ENCODE peak calls at places on chromosome 12, in eight cellular contexts. One of them, this sample, is unnamed.

GRCh38 chr12:2539938-2540337 is 254.8 kb upstream of the FKBP4 start:
- DNase-seq in sciatic nerve: no peak
- DNase-seq in CD4-positive, alpha-beta memory T cell: no peak
- DNase-seq in occipital lobe: no peak
- DNase-seq in activated T-helper 9 cell treated with anti-CD3 and anti-CD28 coated beads, Interleukin-2, amount 50 U/mL, for 16 hours: no peak
- DNase-seq in HT1080: no peak
- DNase-seq in COR-L47: no peak
- DNase-seq in SK-N-MC: no peak
- DNase-seq in this sample: no peak

GRCh38 chr12:108792361-108793292 is 61.3 kb upstream of the CORO1C start:
- DNase-seq in COR-L47: no peak
- DNase-seq in sciatic nerve: no peak
- DNase-seq in CD4-positive, alpha-beta memory T cell: no peak
- DNase-seq in SK-N-MC: no peak
- DNase-seq in activated T-helper 9 cell treated with anti-CD3 and anti-CD28 coated beads, Interleukin-2, amount 50 U/mL, for 16 hours: no peak
- DNase-seq in HT1080: no peak
- DNase-seq in occipital lobe: no peak
- DNase-seq in this sample: no peak

GRCh38 chr12:64077922-64078321 is 144.2 kb downstream of the KICS2 start:
- DNase-seq in activated T-helper 9 cell treated with anti-CD3 and anti-CD28 coated beads, Interleukin-2, amount 50 U/mL, for 16 hours: no peak
- DNase-seq in COR-L47: no peak
- DNase-seq in SK-N-MC: no peak
- DNase-seq in HT1080: peak
- DNase-seq in CD4-positive, alpha-beta memory T cell: no peak
- DNase-seq in sciatic nerve: no peak
- DNase-seq in occipital lobe: no peak
- DNase-seq in this sample: no peak

GRCh38 chr12:98901189-98901588 is 256.1 kb downstream of the APAF1 start:
- DNase-seq in SK-N-MC: no peak
- DNase-seq in sciatic nerve: no peak
- DNase-seq in COR-L47: no peak
- DNase-seq in occipital lobe: no peak
- DNase-seq in CD4-positive, alpha-beta memory T cell: no peak
- DNase-seq in activated T-helper 9 cell treated with anti-CD3 and anti-CD28 coated beads, Interleukin-2, amount 50 U/mL, for 16 hours: no peak
- DNase-seq in HT1080: no peak
- DNase-seq in this sample: no peak

GRCh38 chr12:96034631-96035282 is 630 bp downstream of the LTA4H start:
- DNase-seq in occipital lobe: no peak
- DNase-seq in SK-N-MC: no peak
- DNase-seq in CD4-positive, alpha-beta memory T cell: no peak
- DNase-seq in COR-L47: peak
- DNase-seq in activated T-helper 9 cell treated with anti-CD3 and anti-CD28 coated beads, Interleukin-2, amount 50 U/mL, for 16 hours: no peak
- DNase-seq in sciatic nerve: peak
- DNase-seq in HT1080: no peak
- DNase-seq in this sample: no peak

GRCh38 chr12:119180380-119181040 is 1.8 kb downstream of the HSPB8 start:
- DNase-seq in sciatic nerve: peak
- DNase-seq in occipital lobe: peak
- DNase-seq in CD4-positive, alpha-beta memory T cell: no peak
- DNase-seq in HT1080: peak
- DNase-seq in activated T-helper 9 cell treated with anti-CD3 and anti-CD28 coated beads, Interleukin-2, amount 50 U/mL, for 16 hours: no peak
- DNase-seq in SK-N-MC: no peak
- DNase-seq in COR-L47: no peak
- DNase-seq in this sample: peak

GRCh38 chr12:70756118-70756517 is 118.9 kb upstream of the PTPRB start:
- DNase-seq in HT1080: peak
- DNase-seq in activated T-helper 9 cell treated with anti-CD3 and anti-CD28 coated beads, Interleukin-2, amount 50 U/mL, for 16 hours: no peak
- DNase-seq in SK-N-MC: no peak
- DNase-seq in occipital lobe: no peak
- DNase-seq in CD4-positive, alpha-beta memory T cell: no peak
- DNase-seq in sciatic nerve: no peak
- DNase-seq in COR-L47: no peak
- DNase-seq in this sample: peak

GRCh38 chr12:47812797-47813490 is 6.8 kb downstream of the HDAC7 start:
- DNase-seq in COR-L47: no peak
- DNase-seq in CD4-positive, alpha-beta memory T cell: peak
- DNase-seq in occipital lobe: peak
- DNase-seq in SK-N-MC: no peak
- DNase-seq in sciatic nerve: peak
- DNase-seq in HT1080: peak
- DNase-seq in activated T-helper 9 cell treated with anti-CD3 and anti-CD28 coated beads, Interleukin-2, amount 50 U/mL, for 16 hours: peak
- DNase-seq in this sample: peak

GRCh38 chr12:2345902-2346301 is 293.1 kb downstream of the CACNA1C start:
- DNase-seq in occipital lobe: no peak
- DNase-seq in COR-L47: no peak
- DNase-seq in activated T-helper 9 cell treated with anti-CD3 and anti-CD28 coated beads, Interleukin-2, amount 50 U/mL, for 16 hours: no peak
- DNase-seq in CD4-positive, alpha-beta memory T cell: no peak
- DNase-seq in HT1080: no peak
- DNase-seq in sciatic nerve: no peak
- DNase-seq in SK-N-MC: no peak
- DNase-seq in this sample: no peak

GRCh38 chr12:80814453-80814852 is 97.7 kb downstream of the MYF5 start:
- DNase-seq in CD4-positive, alpha-beta memory T cell: no peak
- DNase-seq in COR-L47: no peak
- DNase-seq in occipital lobe: no peak
- DNase-seq in activated T-helper 9 cell treated with anti-CD3 and anti-CD28 coated beads, Interleukin-2, amount 50 U/mL, for 16 hours: no peak
- DNase-seq in HT1080: no peak
- DNase-seq in SK-N-MC: no peak
- DNase-seq in sciatic nerve: no peak
- DNase-seq in this sample: no peak

GRCh38 chr12:50825372-50825838 is 17.3 kb upstream of the TMPRSS12 start:
- DNase-seq in HT1080: peak
- DNase-seq in COR-L47: peak
- DNase-seq in activated T-helper 9 cell treated with anti-CD3 and anti-CD28 coated beads, Interleukin-2, amount 50 U/mL, for 16 hours: no peak
- DNase-seq in SK-N-MC: peak
- DNase-seq in sciatic nerve: no peak
- DNase-seq in occipital lobe: no peak
- DNase-seq in CD4-positive, alpha-beta memory T cell: no peak
- DNase-seq in this sample: peak

GRCh38 chr12:120361506-120362208 is 7.3 kb downstream of the MSI1 start:
- DNase-seq in sciatic nerve: peak
- DNase-seq in SK-N-MC: peak
- DNase-seq in COR-L47: peak
- DNase-seq in activated T-helper 9 cell treated with anti-CD3 and anti-CD28 coated beads, Interleukin-2, amount 50 U/mL, for 16 hours: no peak
- DNase-seq in HT1080: no peak
- DNase-seq in CD4-positive, alpha-beta memory T cell: no peak
- DNase-seq in occipital lobe: peak
- DNase-seq in this sample: no peak

GRCh38 chr12:63400746-63401145 is 249.7 kb upstream of the AVPR1A start:
- DNase-seq in sciatic nerve: no peak
- DNase-seq in occipital lobe: no peak
- DNase-seq in SK-N-MC: no peak
- DNase-seq in activated T-helper 9 cell treated with anti-CD3 and anti-CD28 coated beads, Interleukin-2, amount 50 U/mL, for 16 hours: no peak
- DNase-seq in COR-L47: peak
- DNase-seq in HT1080: peak
- DNase-seq in CD4-positive, alpha-beta memory T cell: no peak
- DNase-seq in this sample: no peak

GRCh38 chr12:45757172-45757571 is 27.7 kb downstream of the ARID2 start:
- DNase-seq in CD4-positive, alpha-beta memory T cell: no peak
- DNase-seq in sciatic nerve: no peak
- DNase-seq in SK-N-MC: no peak
- DNase-seq in COR-L47: no peak
- DNase-seq in occipital lobe: no peak
- DNase-seq in HT1080: no peak
- DNase-seq in activated T-helper 9 cell treated with anti-CD3 and anti-CD28 coated beads, Interleukin-2, amount 50 U/mL, for 16 hours: no peak
- DNase-seq in this sample: no peak

GRCh38 chr12:28130625-28131598 is 59.3 kb upstream of the CCDC91 start:
- DNase-seq in COR-L47: no peak
- DNase-seq in HT1080: peak
- DNase-seq in CD4-positive, alpha-beta memory T cell: no peak
- DNase-seq in SK-N-MC: no peak
- DNase-seq in activated T-helper 9 cell treated with anti-CD3 and anti-CD28 coated beads, Interleukin-2, amount 50 U/mL, for 16 hours: no peak
- DNase-seq in occipital lobe: no peak
- DNase-seq in sciatic nerve: no peak
- DNase-seq in this sample: peak

GRCh38 chr12:56840922-56841321 is 77.8 kb downstream of the HSD17B6 start:
- DNase-seq in CD4-positive, alpha-beta memory T cell: no peak
- DNase-seq in sciatic nerve: no peak
- DNase-seq in activated T-helper 9 cell treated with anti-CD3 and anti-CD28 coated beads, Interleukin-2, amount 50 U/mL, for 16 hours: no peak
- DNase-seq in HT1080: no peak
- DNase-seq in occipital lobe: no peak
- DNase-seq in COR-L47: no peak
- DNase-seq in SK-N-MC: no peak
- DNase-seq in this sample: no peak

GRCh38 chr12:79835377-79835843 is 99.5 kb downstream of the PPP1R12A start:
- DNase-seq in CD4-positive, alpha-beta memory T cell: no peak
- DNase-seq in HT1080: no peak
- DNase-seq in activated T-helper 9 cell treated with anti-CD3 and anti-CD28 coated beads, Interleukin-2, amount 50 U/mL, for 16 hours: no peak
- DNase-seq in COR-L47: no peak
- DNase-seq in sciatic nerve: no peak
- DNase-seq in SK-N-MC: no peak
- DNase-seq in occipital lobe: no peak
- DNase-seq in this sample: no peak

GRCh38 chr12:78530065-78530765 is 334.4 kb upstream of the SYT1 start:
- DNase-seq in sciatic nerve: no peak
- DNase-seq in HT1080: no peak
- DNase-seq in COR-L47: no peak
- DNase-seq in occipital lobe: no peak
- DNase-seq in activated T-helper 9 cell treated with anti-CD3 and anti-CD28 coated beads, Interleukin-2, amount 50 U/mL, for 16 hours: no peak
- DNase-seq in SK-N-MC: peak
- DNase-seq in CD4-positive, alpha-beta memory T cell: no peak
- DNase-seq in this sample: no peak

GRCh38 chr12:63982787-63983186 is 138.3 kb downstream of the SRGAP1 start:
- DNase-seq in activated T-helper 9 cell treated with anti-CD3 and anti-CD28 coated beads, Interleukin-2, amount 50 U/mL, for 16 hours: no peak
- DNase-seq in CD4-positive, alpha-beta memory T cell: no peak
- DNase-seq in sciatic nerve: no peak
- DNase-seq in occipital lobe: no peak
- DNase-seq in COR-L47: no peak
- DNase-seq in SK-N-MC: peak
- DNase-seq in HT1080: no peak
- DNase-seq in this sample: no peak

GRCh38 chr12:79534029-79534867 is 156.5 kb downstream of the PAWR start:
- DNase-seq in sciatic nerve: no peak
- DNase-seq in CD4-positive, alpha-beta memory T cell: no peak
- DNase-seq in HT1080: no peak
- DNase-seq in occipital lobe: no peak
- DNase-seq in activated T-helper 9 cell treated with anti-CD3 and anti-CD28 coated beads, Interleukin-2, amount 50 U/mL, for 16 hours: no peak
- DNase-seq in COR-L47: no peak
- DNase-seq in SK-N-MC: no peak
- DNase-seq in this sample: no peak

GRCh38 chr12:4034926-4035325 is 161.7 kb upstream of the PARP11 start:
- DNase-seq in HT1080: no peak
- DNase-seq in activated T-helper 9 cell treated with anti-CD3 and anti-CD28 coated beads, Interleukin-2, amount 50 U/mL, for 16 hours: no peak
- DNase-seq in COR-L47: no peak
- DNase-seq in sciatic nerve: no peak
- DNase-seq in CD4-positive, alpha-beta memory T cell: no peak
- DNase-seq in SK-N-MC: no peak
- DNase-seq in occipital lobe: no peak
- DNase-seq in this sample: no peak